ENCODE peak calls at places on chromosomes 16 and 17, in nine cellular contexts. E, Q, X, W, N, B, A, D and T are unnamed samples.
A peak's percentile ranks its signal among the peaks of the same experiment; 100 is the strongest.

GRCh38 chr17:44091200-44091997 is 20.9 kb downstream of the G6PC3 start:
- DNase-seq in E (no peak), Q (no peak), X (no peak), W (no peak), N (no peak), B (no peak), A (peak; percentile 36), D (no peak), T (no peak)

GRCh38 chr16:78290498-78291271 is 191.2 kb downstream of the WWOX start:
- DNase-seq in E (no peak), Q (no peak), X (no peak), W (no peak), N (no peak), B (no peak), A (no peak), D (no peak), T (no peak)

GRCh38 chr16:53183442-53183841 is 128.7 kb downstream of the CHD9 start:
- DNase-seq in E (no peak), Q (no peak), X (no peak), W (no peak), N (no peak), B (no peak), A (no peak), D (no peak), T (no peak)

GRCh38 chr16:74100405-74101316 is 196.0 kb upstream of the PSMD7 start:
- DNase-seq in E (no peak), Q (no peak), X (peak; percentile 50), W (no peak), N (no peak), B (no peak), A (no peak), D (no peak), T (peak; percentile 65)

GRCh38 chr17:41067281-41067680 is 1.6 kb upstream of the KRTAP2-4 start:
- DNase-seq in E (no peak), Q (no peak), X (no peak), W (no peak), N (no peak), B (no peak), A (no peak), D (no peak), T (no peak)

GRCh38 chr17:60415146-60415545 is 7.1 kb upstream of the CHCT1 start:
- DNase-seq in E (no peak), Q (no peak), X (no peak), W (no peak), N (no peak), B (no peak), A (no peak), D (no peak), T (no peak)

GRCh38 chr16:67881557-67882220 is 3.0 kb upstream of the NRN1L start:
- DNase-seq in E (no peak), Q (no peak), X (no peak), W (peak; percentile 31), N (no peak), B (no peak), A (no peak), D (no peak), T (no peak)

GRCh38 chr16:66927918-66928649 is 2.7 kb upstream of the RRAD start:
- DNase-seq in E (no peak), Q (no peak), X (no peak), W (no peak), N (no peak), B (no peak), A (no peak), D (no peak), T (no peak)

GRCh38 chr17:14308965-14309879 is 8.3 kb downstream of the HS3ST3B1 start:
- DNase-seq in E (peak; percentile 63), Q (peak; percentile 95), X (peak; percentile 98), W (peak; percentile 89), N (peak; percentile 89), B (peak; percentile 77), A (peak; percentile 93), D (no peak), T (peak; percentile 100)

GRCh38 chr17:82023447-82024241 is 539 bp downstream of the LRRC45 start:
- DNase-seq in E (no peak), Q (no peak), X (no peak), W (no peak), N (no peak), B (no peak), A (no peak), D (no peak), T (peak; percentile 80)

GRCh38 chr17:13931111-13931526 is 138.2 kb upstream of the COX10 start:
- DNase-seq in E (no peak), Q (no peak), X (no peak), W (peak; percentile 57), N (peak; percentile 27), B (peak; percentile 35), A (no peak), D (no peak), T (no peak)

GRCh38 chr17:69143683-69144231 is 2.1 kb upstream of the ABCA6 start:
- DNase-seq in E (no peak), Q (no peak), X (no peak), W (no peak), N (no peak), B (no peak), A (no peak), D (no peak), T (no peak)

GRCh38 chr16:82660078-82660645 is 33.4 kb downstream of the CDH13 start:
- DNase-seq in E (no peak), Q (no peak), X (no peak), W (no peak), N (no peak), B (no peak), A (no peak), D (no peak), T (no peak)

GRCh38 chr17:29251969-29252866 is 5.6 kb downstream of the CRYBA1 start:
- DNase-seq in E (no peak), Q (no peak), X (peak; percentile 45), W (no peak), N (no peak), B (no peak), A (no peak), D (no peak), T (no peak)

GRCh38 chr17:29256116-29256515 is 9.5 kb downstream of the CRYBA1 start:
- DNase-seq in E (no peak), Q (no peak), X (no peak), W (no peak), N (no peak), B (no peak), A (no peak), D (no peak), T (no peak)

GRCh38 chr17:29257756-29258155 is 11.1 kb downstream of the CRYBA1 start:
- DNase-seq in E (no peak), Q (no peak), X (no peak), W (no peak), N (no peak), B (no peak), A (no peak), D (no peak), T (no peak)

GRCh38 chr17:29253037-29253436 is 6.4 kb downstream of the CRYBA1 start:
- DNase-seq in E (no peak), Q (no peak), X (no peak), W (no peak), N (no peak), B (no peak), A (no peak), D (no peak), T (no peak)

DNA sequence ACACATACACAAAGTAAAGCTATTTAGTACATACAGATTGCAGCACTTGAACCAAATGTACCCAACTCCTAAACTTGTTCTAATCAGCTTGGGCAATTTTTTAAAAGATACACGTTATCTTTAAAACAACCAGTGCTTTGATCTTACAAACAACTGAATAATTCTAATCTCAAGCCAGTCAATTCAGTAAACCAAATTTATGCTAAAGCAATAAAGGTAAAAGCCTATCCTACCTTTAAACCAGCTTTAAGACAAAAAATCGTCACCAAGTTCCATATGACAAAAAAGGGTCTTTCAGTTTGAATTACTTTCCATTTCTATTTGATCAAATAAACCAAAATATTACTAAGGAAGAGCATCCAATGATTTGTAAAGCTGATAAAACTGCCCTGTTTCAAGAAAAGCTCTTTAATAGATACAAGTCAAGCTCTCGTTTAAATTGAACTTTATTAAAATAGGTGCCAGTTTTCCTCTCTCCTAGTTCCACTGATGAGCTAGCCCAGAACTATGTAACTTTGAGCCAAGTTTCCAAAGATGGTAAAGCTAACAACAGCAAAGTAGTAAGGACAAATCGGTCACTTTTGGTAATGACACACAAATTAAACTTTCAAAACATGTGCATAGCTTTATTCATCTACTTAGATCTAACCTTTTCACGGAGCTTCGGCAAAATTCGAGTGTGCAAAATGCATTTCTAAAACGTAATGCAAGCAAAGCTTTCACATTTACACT is 10.2 kb downstream of the CRYBA1 start:
- DNase-seq in E (no peak), Q (no peak), X (no peak), W (no peak), N (no peak), B (no peak), A (no peak), D (no peak), T (no peak)
- H3K4me1 ChIP-seq in E (peaks cover 53% of the 10 kb centered on the region), Q (peaks cover 12% of the 10 kb centered on the region), X (no peaks in the 10 kb centered on the region), W (peaks cover 34% of the 10 kb centered on the region), N (peaks cover 2% of the 10 kb centered on the region), B (no peaks in the 10 kb centered on the region), A (peaks cover 43% of the 10 kb centered on the region), D (no peaks in the 10 kb centered on the region), T (no peaks in the 10 kb centered on the region)

DNA sequence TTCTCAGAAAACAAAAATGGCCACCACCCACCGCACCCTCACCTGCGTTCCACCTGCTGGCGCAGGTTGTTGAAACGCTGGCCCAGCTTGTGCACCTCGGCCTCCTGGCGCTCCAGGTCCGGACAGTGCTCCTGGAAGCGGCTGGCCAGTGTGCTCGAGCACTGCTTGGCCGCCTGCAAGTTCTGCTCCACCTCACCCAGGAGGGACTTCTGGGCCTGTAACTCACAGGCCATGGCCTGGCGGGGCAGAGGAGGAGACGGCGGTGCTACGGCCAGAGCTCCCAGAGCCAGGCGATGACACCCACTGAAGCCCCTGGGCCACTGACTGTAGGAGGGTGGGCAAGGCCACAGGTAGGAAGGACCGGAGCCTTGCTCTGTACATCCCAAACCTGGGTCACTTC is 43.4 kb downstream of the UBN1 start:
- DNase-seq in E (no peak), Q (no peak), X (no peak), W (no peak), N (no peak), B (no peak), A (no peak), D (no peak), T (no peak)
- H3K36me3 ChIP-seq in E (peaks cover 99% of the 10 kb centered on the region), Q (peaks cover 34% of the 10 kb centered on the region), X (no peaks in the 10 kb centered on the region), W (peaks cover 44% of the 10 kb centered on the region), N (peaks cover 7% of the 10 kb centered on the region), B (no peaks in the 10 kb centered on the region), A (peaks cover 72% of the 10 kb centered on the region), D (no peaks in the 10 kb centered on the region), T (peaks cover 29% of the 10 kb centered on the region)

GRCh38 chr16:85615852-85616607 is 2.9 kb downstream of the GSE1 start:
- DNase-seq in E (peak; percentile 81), Q (peak; percentile 89), X (peak; percentile 94), W (peak; percentile 75), N (no peak), B (peak; percentile 88), A (peak; percentile 90), D (peak; percentile 47), T (peak; percentile 95)
- H3K4me1 ChIP-seq in E (peaks cover 41% of the 10 kb centered on the region), Q (peaks cover 36% of the 10 kb centered on the region), X (peaks cover 44% of the 10 kb centered on the region), W (peaks cover 42% of the 10 kb centered on the region), N (peaks cover 31% of the 10 kb centered on the region), B (peaks cover 5% of the 10 kb centered on the region), A (peaks cover 46% of the 10 kb centered on the region), D (peaks cover 33% of the 10 kb centered on the region), T (peaks cover 16% of the 10 kb centered on the region)

DNA sequence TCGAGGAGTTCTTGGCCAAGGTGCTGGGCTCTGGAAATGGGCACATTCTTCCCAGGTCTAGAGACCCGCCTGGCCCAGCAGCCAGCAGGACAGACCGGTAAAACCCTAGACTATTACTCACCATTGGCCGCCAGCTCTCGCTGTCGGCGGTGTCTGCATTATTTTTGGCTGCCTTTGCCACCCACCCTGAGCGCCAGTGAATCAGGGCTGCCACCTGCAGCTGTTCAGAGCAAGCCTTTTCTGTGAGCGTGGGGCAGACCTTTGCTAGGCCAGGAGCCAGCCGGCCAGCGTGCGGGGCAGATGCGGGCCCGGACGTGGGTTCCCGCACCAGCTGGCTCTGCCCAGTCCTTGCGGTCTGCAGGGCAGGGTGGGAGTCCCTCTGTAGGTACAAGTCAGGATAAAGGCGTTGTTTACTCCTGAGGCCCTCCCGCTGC is 15.8 kb upstream of the CLEC18A start:
- DNase-seq in E (no peak), Q (no peak), X (no peak), W (no peak), N (no peak), B (peak; percentile 9), A (no peak), D (no peak), T (no peak)
- H3K36me3 ChIP-seq in E (peaks cover 98% of the 10 kb centered on the region), Q (peaks cover 100% of the 10 kb centered on the region), X (no peaks in the 10 kb centered on the region), W (peaks cover 100% of the 10 kb centered on the region), N (peaks cover 16% of the 10 kb centered on the region), B (no peaks in the 10 kb centered on the region), A (peaks cover 98% of the 10 kb centered on the region), D (peaks cover 12% of the 10 kb centered on the region), T (peaks cover 40% of the 10 kb centered on the region)